ENCODE peak calls at places on chromosomes 3 and 15, in eight cellular contexts. R, A, M, P, S, N, J and U are unnamed samples.
A peak's percentile ranks its signal among the peaks of the same experiment; 100 is the strongest.

GRCh38 chr3:125589743-125590142 is 5.6 kb downstream of the OSBPL11 start:
- DNase-seq in J (no peak), R (no peak), P (no peak), N (no peak), S (peak; percentile 11), M (no peak), A (no peak), U (no peak)

GRCh38 chr3:45035441-45036301 is 9.6 kb downstream of the CLEC3B start:
- DNase-seq in A (no peak), N (no peak), P (peak; percentile 21), M (no peak), R (no peak), J (no peak), S (no peak), U (no peak)

GRCh38 chr15:37122703-37123102 is 22.4 kb upstream of the MEIS2 start:
- DNase-seq in R (no peak), M (no peak), P (no peak), S (no peak), N (no peak), J (no peak), A (no peak), U (no peak)

GRCh38 chr3:42702066-42702951 is at the start of gene HHATL:
- DNase-seq in S (no peak), A (no peak), J (no peak), R (no peak), M (no peak), P (no peak), N (no peak), U (no peak)

GRCh38 chr3:71688121-71688520 is 37.1 kb downstream of the EIF4E3 start:
- DNase-seq in R (peak; percentile 41), N (no peak), M (no peak), J (no peak), S (no peak), P (no peak), A (no peak), U (no peak)

GRCh38 chr3:184284696-184285095 is 8.9 kb downstream of the ECE2 start:
- DNase-seq in S (peak; percentile 49), R (peak; percentile 50), A (peak; percentile 73), N (peak; percentile 50), M (no peak), J (peak; percentile 78), P (peak; percentile 14), U (peak; percentile 67)

GRCh38 chr3:50269977-50270413 is 1.0 kb downstream of the SEMA3B start:
- DNase-seq in J (no peak), S (no peak), A (no peak), P (no peak), M (no peak), R (peak; percentile 59), N (no peak), U (peak; percentile 46)

GRCh38 chr3:159858650-159859049 is 130.0 kb upstream of the IL12A start:
- DNase-seq in A (no peak), P (no peak), M (no peak), R (no peak), J (no peak), S (no peak), N (no peak), U (no peak)

GRCh38 chr15:89230277-89230676 is 8.9 kb upstream of the RLBP1 start:
- DNase-seq in M (no peak), P (no peak), N (no peak), A (no peak), J (no peak), S (no peak), R (no peak), U (no peak)

GRCh38 chr3:146605106-146605505 is at the start of gene PLSCR5:
- DNase-seq in M (no peak), J (no peak), A (no peak), S (no peak), N (no peak), P (no peak), R (peak; percentile 66), U (no peak)

GRCh38 chr3:12926660-12927059 is 85.3 kb upstream of the RPL32 start:
- DNase-seq in M (no peak), R (no peak), J (no peak), A (no peak), N (no peak), S (no peak), P (no peak), U (no peak)